ENCODE peak calls at places on chromosomes 7 and 10, in five cellular contexts. D is cardiac fibroblast, R is cardiac muscle cell, H is B cell, P is dorsolateral prefrontal cortex. M is an unnamed sample.

GRCh38 chr7:75795831-75796285 is 17.7 kb downstream of the CCL24 start:
- DNase-seq in D (no peak), P (no peak), R (peak; percentile 29), H (no peak), M (no peak)

GRCh38 chr7:87534072-87534471 is 58.6 kb upstream of the ABCB4 start:
- DNase-seq in P (no peak), R (no peak), D (no peak), H (no peak), M (no peak)

GRCh38 chr7:45098983-45099839 is 10.4 kb upstream of the NACAD start:
- DNase-seq in D (no peak), R (no peak), P (no peak), H (no peak), M (no peak)

GRCh38 chr7:46744957-46745699 is 824.1 kb upstream of the IGFBP3 start:
- DNase-seq in H (no peak), P (no peak), D (peak; percentile 9), R (no peak), M (no peak)

GRCh38 chr7:145848691-145849090 is 267.9 kb upstream of the CNTNAP2 start:
- DNase-seq in H (peak; percentile 5), P (no peak), R (peak; percentile 63), D (peak; percentile 6), M (peak; percentile 48)

GRCh38 chr7:6231184-6231583 is 41.2 kb downstream of the CYTH3 start:
- DNase-seq in R (no peak), D (no peak), H (no peak), P (no peak), M (no peak)

GRCh38 chr7:69670701-69671100 is 72.4 kb downstream of the AUTS2 start:
- DNase-seq in D (peak; percentile 19), R (no peak), P (no peak), H (no peak), M (no peak)

GRCh38 chr10:10307551-10307950 is 710.1 kb upstream of the CELF2 start:
- DNase-seq in D (no peak), H (no peak), R (no peak), P (no peak), M (no peak)

GRCh38 chr10:131021967-131022366 is 289.6 kb downstream of the TCERG1L start:
- DNase-seq in P (no peak), D (no peak), H (no peak), R (no peak), M (no peak)

GRCh38 chr7:111789880-111790279 is 227.6 kb upstream of the IMMP2L start:
- DNase-seq in D (peak; percentile 8), P (no peak), H (no peak), R (no peak), M (no peak)

GRCh38 chr7:39709029-39709428 is 85.7 kb downstream of the RALA start:
- DNase-seq in D (no peak), P (no peak), H (no peak), R (no peak), M (no peak)

GRCh38 chr10:48765527-48765926 is 80.9 kb downstream of the WDFY4 start:
- DNase-seq in R (no peak), H (no peak), D (no peak), P (no peak), M (no peak)

GRCh38 chr10:101779544-101780186 is 3.6 kb downstream of the NPM3 start:
- DNase-seq in R (peak; percentile 91), H (peak; percentile 90), D (peak; percentile 72), P (peak; percentile 70), M (peak; percentile 94)

GRCh38 chr10:48364659-48365405 is 58.4 kb downstream of the MAPK8 start:
- DNase-seq in D (peak; percentile 81), P (no peak), R (no peak), H (no peak), M (no peak)

GRCh38 chr7:30163231-30163894 is 28.6 kb downstream of the MTURN start:
- DNase-seq in D (no peak), P (peak; percentile 56), H (peak; percentile 22), R (peak; percentile 39), M (no peak)

GRCh38 chr10:7085147-7085912 is 325.5 kb downstream of the SFMBT2 start:
- DNase-seq in H (no peak), P (no peak), D (no peak), R (peak; percentile 8), M (no peak)

GRCh38 chr7:46230298-46231295 is 309.5 kb upstream of the IGFBP3 start:
- DNase-seq in R (no peak), D (peak; percentile 63), P (no peak), H (no peak), M (no peak)

GRCh38 chr7:111682576-111683372 is 120.5 kb upstream of the IMMP2L start:
- DNase-seq in P (no peak), H (no peak), D (no peak), R (no peak), M (no peak)

GRCh38 chr10:35203744-35204143 is 77.1 kb downstream of the CREM start:
- DNase-seq in R (no peak), D (no peak), H (no peak), P (no peak), M (no peak)

GRCh38 chr10:82419981-82420380 is 545.0 kb downstream of the NRG3 start:
- DNase-seq in P (no peak), R (no peak), H (no peak), D (no peak), M (no peak)

GRCh38 chr10:86666538-86666937 is 1.8 kb upstream of the LDB3 start:
- DNase-seq in D (no peak), H (no peak), P (peak; percentile 50), R (no peak), M (peak; percentile 89)

DNA sequence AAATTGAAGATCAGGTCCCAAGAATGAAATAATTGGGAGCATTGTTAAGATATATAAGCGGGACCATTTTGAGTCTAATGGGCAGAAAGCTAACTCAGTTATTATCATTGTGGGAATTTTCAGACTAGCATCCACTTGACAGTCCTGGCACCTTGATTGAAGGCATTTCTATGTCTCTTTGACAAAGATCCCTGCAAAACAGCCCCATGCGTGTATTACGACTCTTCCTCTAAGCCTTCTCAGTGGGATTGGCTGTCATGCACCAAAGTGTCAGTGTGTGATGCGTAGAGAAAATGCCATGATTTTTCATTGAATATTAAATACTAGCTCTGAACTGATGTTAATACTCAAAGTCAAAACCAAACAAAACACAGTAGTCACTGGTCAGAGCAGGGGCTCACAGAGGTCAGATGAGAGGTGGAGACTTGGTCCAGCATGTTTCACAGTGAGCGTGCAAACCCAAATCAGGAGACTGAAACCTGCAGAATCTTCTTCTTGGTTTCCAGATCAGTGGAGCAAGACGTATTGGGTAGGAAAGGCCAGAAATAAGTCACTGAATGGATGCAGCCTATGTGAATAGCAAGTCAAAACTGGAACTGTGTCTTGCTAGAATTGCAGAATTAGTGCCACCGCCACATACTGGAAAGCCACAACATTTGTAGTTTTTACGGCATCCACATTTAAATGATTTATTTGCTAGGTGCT is 303.6 kb upstream of the AKR1E2 start:
- DNase-seq in D (no peak), H (no peak), P (no peak), R (no peak), M (no peak)
- TF ChIP-seq CTCF in D (no peak), H (no peak), P (no peak), R (no peak), M (no peak)

GRCh38 chr7:5139998-5140397 is 50.0 kb upstream of the WIPI2 start:
- DNase-seq in R (peak; percentile 38), P (peak; percentile 8), H (peak; percentile 28), D (peak; percentile 41), M (peak; percentile 53)
- TF ChIP-seq CTCF in R (peak; percentile 49), P (no peak), H (no peak), D (peak; percentile 46), M (peak; percentile 40)

GRCh38 chr10:125977206-125977605 is 80.8 kb downstream of the FANK1 start:
- DNase-seq in P (no peak), H (no peak), R (no peak), D (no peak), M (no peak)
- TF ChIP-seq CTCF in P (no peak), H (no peak), R (no peak), D (peak; percentile 15), M (no peak)

DNA sequence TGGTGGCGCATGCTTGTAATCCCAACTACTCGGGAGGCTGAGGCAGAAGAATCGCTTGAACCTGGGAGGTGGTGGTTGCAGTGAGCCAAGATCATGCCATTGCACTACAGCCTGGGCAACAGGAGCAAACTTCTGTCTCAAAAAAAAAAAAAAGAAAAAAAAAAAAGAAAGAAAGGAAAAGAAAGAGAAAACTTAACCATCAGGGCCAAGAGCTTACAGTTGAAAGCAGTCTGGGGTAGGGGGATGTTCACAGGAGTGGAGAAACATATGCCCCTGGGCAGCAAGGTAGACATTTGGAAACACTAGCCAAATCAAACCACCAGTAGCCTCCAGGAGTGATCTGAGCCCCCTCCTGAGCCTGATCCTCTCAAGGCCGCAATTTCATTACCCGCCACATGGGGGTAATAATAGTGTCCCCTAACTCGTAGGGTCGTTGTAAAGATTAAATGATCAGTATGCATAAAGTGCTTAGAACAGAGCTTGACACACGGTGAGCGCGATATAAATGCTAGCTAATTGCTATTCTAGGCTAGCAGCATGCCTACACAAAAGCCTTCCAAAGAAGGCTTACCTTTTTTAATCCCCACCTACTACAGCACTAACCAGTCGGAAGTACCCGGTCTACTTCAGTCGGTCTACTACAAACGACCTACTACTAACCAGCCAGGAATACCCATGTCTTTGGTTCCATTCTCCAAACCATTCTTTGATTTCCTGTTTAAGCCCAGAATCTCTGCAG is 274.3 kb upstream of the NEBL start:
- DNase-seq in D (peak; percentile 23), H (no peak), R (no peak), P (no peak), M (peak; percentile 34)
- TF ChIP-seq CTCF in D (peak; percentile 42), H (no peak), R (peak; percentile 29), P (no peak), M (peak; percentile 54)

GRCh38 chr7:92645114-92645497 is 54.9 kb upstream of the FAM133B start:
- DNase-seq in H (no peak), P (no peak), R (no peak), D (no peak), M (no peak)
- TF ChIP-seq CTCF in H (no peak), P (no peak), R (no peak), D (no peak), M (no peak)

DNA sequence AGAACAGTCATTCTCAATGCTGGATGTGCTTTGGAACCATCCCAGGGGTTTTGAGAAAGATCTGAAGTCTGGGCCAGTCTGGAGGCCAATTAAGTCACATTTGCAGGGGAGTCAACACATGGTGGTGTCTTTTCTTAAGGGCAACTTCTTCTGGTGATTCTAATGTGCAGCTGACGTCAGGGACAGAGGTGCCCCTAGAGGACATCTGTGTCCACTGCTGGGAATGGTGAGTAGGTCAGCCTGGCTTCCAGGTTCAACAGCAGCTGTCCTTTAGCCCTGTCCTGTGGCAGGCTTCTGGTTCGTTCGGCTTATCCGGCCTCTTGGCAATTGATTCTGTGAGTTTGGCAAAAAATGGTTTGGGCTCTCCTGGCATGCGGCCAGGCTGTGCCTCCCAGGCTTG is 269.7 kb upstream of the HABP2 start:
- DNase-seq in D (no peak), R (no peak), H (no peak), P (no peak), M (no peak)
- TF ChIP-seq CTCF in D (no peak), R (no peak), H (no peak), P (no peak), M (no peak)

DNA sequence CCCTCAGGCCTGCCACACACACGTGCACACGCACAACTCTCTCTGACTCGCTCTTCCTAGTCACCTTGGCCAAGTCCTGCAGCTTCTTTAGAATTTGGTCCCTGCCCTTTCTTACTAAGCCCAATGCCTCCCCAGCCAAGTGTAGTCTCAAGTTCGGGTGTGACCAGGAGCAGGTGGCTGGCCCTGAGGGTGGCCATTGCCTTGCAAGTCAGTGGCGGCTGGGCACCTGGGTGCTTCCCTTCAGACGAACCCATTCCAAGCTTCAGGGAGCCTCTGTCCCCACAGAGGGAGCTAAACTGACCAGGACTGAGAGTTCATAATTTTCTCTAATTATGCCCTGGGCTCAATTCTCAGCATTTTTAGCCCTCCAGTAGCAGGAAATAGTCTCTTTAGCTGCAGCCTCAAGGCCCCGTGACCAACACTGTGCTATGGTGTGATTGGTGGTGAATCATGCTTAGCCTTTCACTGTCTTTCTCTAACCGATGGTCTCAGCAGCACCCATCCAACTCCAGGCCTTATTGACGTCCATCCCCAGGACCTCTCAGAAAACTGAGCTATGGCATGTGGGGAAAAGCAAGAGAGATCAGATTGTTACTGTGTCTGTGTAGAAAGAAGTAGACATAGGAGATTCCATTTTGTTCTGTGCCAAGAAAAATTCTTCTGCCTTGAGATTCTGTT is 34.7 kb upstream of the FXYD4 start:
- DNase-seq in R (no peak), H (no peak), P (no peak), D (no peak), M (no peak)
- TF ChIP-seq CTCF in R (no peak), H (no peak), P (no peak), D (no peak), M (no peak)